ENCODE peak calls at places on chromosome 7, in eight cellular contexts. B, R, I, W, A, M, P and V are unnamed samples.
A peak's percentile ranks its signal among the peaks of the same experiment; 100 is the strongest.

GRCh38 chr7:36617408-36617807 is 106.9 kb downstream of the AOAH start:
- DNase-seq in B (no peak), R (no peak), I (no peak), W (no peak), A (no peak), M (no peak), P (no peak), V (no peak)

GRCh38 chr7:149598721-149599308 is 101.2 kb upstream of the ZNF746 start:
- DNase-seq in B (peak; percentile 51), R (peak; percentile 70), I (peak; percentile 68), W (peak; percentile 38), A (peak; percentile 18), M (peak; percentile 51), P (peak; percentile 16), V (peak; percentile 64)

GRCh38 chr7:8089036-8089780 is 120.6 kb downstream of the GLCCI1 start:
- DNase-seq in B (no peak), R (no peak), I (no peak), W (no peak), A (no peak), M (no peak), P (no peak), V (no peak)

GRCh38 chr7:40047661-40048060 is 86.8 kb downstream of the MPLKIP start:
- DNase-seq in B (peak; percentile 32), R (no peak), I (no peak), W (no peak), A (peak; percentile 16), M (no peak), P (no peak), V (peak; percentile 17)

GRCh38 chr7:151621961-151622360 is 102.3 kb upstream of the RHEB start:
- DNase-seq in B (no peak), R (no peak), I (no peak), W (no peak), A (no peak), M (no peak), P (no peak), V (no peak)

GRCh38 chr7:35869810-35870209 is 69.0 kb downstream of the SEPTIN7 start:
- DNase-seq in B (no peak), R (no peak), I (no peak), W (no peak), A (no peak), M (no peak), P (no peak), V (peak; percentile 24)

GRCh38 chr7:106721816-106722785 is 61.1 kb upstream of the CCDC71L start:
- DNase-seq in B (no peak), R (no peak), I (no peak), W (no peak), A (no peak), M (no peak), P (no peak), V (no peak)

GRCh38 chr7:101940151-101940550 is 122.7 kb downstream of the CUX1 start:
- DNase-seq in B (no peak), R (no peak), I (no peak), W (no peak), A (no peak), M (no peak), P (no peak), V (no peak)

GRCh38 chr7:127943541-127944521 is 87.4 kb downstream of the LRRC4 start:
- DNase-seq in B (no peak), R (no peak), I (peak; percentile 32), W (peak; percentile 61), A (no peak), M (peak; percentile 22), P (no peak), V (peak; percentile 47)

GRCh38 chr7:7190142-7190541 is 7.8 kb downstream of the C1GALT1 start:
- DNase-seq in B (no peak), R (no peak), I (no peak), W (peak; percentile 29), A (no peak), M (peak; percentile 22), P (no peak), V (peak; percentile 64)

GRCh38 chr7:151608031-151608551 is 88.4 kb upstream of the RHEB start:
- DNase-seq in B (no peak), R (no peak), I (no peak), W (peak; percentile 73), A (no peak), M (peak; percentile 46), P (peak; percentile 90), V (no peak)

DNA sequence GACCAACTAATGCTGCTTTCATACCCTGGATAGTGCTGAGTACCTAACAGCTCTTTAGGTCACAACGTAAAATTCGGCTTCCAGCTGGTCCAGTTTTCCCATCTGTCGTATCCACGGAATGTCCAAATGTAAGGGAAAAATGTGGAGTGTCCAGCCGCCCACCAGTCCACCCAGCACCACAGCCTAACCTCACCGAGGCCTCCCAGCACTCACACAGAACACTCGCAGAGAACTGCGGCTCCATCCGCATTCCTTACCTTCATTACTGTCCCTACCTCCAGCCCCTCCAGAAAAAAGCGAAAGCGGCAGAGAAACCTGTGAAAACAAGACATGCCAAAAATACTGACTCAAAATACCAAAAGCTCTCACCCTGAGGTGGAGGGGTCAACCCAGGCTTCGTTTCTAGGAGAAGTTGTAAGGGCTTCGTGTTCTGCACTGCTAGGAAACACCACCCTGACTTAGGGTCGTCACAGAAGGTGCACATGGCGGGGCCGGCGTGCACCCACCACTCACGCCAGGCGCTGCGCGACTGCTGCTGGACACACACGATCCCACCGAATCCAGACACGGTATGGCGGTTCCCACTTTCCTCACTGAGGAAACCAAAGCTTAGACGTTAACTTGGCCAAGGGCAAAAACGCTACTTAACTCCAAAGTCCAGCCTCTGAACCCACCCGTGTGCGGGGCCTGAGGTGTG is 73.9 kb downstream of the AMZ1 start:
- DNase-seq in B (no peak), R (no peak), I (no peak), W (no peak), A (no peak), M (no peak), P (no peak), V (no peak)
- H3K4me2 ChIP-seq in B (no peak overlapping the region), R (no peak overlapping the region), I (no peak overlapping the region), W (no peak overlapping the region), A (no peak overlapping the region), M (no peak overlapping the region), P (no peak overlapping the region), V (no peak overlapping the region)

GRCh38 chr7:49001610-49002033 is 77.3 kb downstream of the CDC14C start:
- DNase-seq in B (peak; percentile 83), R (peak; percentile 91), I (peak; percentile 75), W (peak; percentile 64), A (peak; percentile 78), M (peak; percentile 41), P (no peak), V (peak; percentile 10)
- TF ChIP-seq EZH2phosphoT487 in B (no peak), R (no peak), I (no peak), W (no peak), A (no peak), M (no peak), P (no peak), V (no peak)

DNA sequence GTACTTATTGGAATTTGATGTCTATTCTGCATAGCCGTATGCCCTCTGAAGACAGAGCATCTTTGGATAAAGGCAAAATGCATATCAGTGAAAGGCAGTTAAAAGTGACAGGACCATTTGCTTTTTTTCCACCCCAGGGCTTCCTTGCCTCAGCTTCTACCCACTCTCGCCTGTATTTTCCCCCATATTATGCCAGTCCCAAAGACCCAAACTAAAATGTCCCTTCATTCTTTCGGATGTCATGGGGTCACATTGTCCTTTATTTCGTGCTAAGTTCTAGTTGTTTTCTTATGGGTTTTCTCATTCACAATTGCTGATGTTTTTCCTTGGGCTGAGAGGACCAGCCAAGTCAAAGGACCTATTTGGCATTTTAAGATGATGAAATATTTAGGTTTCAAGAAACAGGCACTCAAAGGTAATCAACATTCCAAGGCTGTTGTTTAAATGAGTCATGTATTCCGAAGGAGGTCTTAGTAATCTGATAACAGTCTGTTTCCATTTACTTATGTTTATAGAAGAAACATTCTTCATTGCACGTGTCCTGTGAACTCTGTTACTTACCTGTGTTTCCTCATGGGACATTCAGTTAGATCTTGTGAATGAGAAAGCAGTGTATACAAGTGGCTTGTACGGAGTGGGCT is 74.1 kb downstream of the DNAH11 start:
- DNase-seq in B (no peak), R (no peak), I (no peak), W (peak; percentile 60), A (no peak), M (no peak), P (peak; percentile 56), V (peak; percentile 47)
- H3K4me2 ChIP-seq in B (no peak overlapping the region), R (no peak overlapping the region), I (no peak overlapping the region), W (peak overlapping the region; percentile 59), A (no peak overlapping the region), M (peak overlapping the region; percentile 60), P (peak overlapping the region; percentile 52), V (peak overlapping the region; percentile 50)

DNA sequence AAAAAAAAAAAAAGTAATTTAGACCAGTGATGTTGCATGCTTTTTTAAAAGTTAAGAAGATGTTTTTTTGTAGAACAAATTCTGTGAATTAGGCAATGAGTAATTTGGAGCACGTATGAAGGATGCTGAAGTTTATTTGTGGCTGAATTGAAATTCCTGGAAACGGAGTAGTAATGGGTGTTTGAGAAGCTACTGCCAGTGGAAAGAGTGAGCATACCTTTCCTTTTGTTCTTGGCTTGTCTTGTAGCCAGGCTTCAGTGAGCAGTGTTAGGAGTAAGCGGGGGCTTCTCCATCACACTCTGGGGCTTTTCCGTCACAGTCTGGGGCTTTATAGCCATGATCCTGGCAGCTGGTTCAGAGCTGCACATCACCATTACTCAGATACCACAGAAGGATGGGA is 32.3 kb downstream of the GARS1 start:
- DNase-seq in B (no peak), R (no peak), I (no peak), W (no peak), A (no peak), M (no peak), P (no peak), V (no peak)
- TF ChIP-seq EZH2phosphoT487 in B (no peak), R (no peak), I (no peak), W (no peak), A (no peak), M (no peak), P (no peak), V (no peak)

DNA sequence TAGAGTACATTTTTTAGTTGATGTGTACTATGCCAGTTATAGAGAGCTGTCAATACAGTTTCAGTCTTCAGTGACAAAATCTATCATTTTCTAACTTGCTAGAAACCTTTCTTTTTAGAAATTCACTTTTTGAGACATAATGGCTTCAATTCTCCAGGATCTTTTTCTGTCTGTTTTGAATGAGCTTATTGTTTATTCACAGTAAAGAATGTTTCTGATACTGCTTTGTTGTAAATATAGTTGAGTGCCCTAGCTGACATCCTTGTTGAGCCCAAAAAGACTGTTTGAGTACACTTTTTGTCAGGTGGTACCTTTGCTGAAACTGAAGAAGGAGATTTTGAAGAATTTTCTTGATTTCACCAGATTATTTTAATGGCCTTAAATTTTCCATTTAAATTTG is 139.9 kb downstream of the PPP1R9A start:
- DNase-seq in B (no peak), R (no peak), I (no peak), W (no peak), A (no peak), M (no peak), P (no peak), V (no peak)
- H3K4me2 ChIP-seq in B (no peak overlapping the region), R (no peak overlapping the region), I (peak overlapping the region; percentile 66), W (no peak overlapping the region), A (no peak overlapping the region), M (no peak overlapping the region), P (no peak overlapping the region), V (no peak overlapping the region)

GRCh38 chr7:100895701-100895955 is at the start of gene ACHE:
- DNase-seq in B (no peak), R (peak; percentile 64), I (no peak), W (no peak), A (no peak), M (no peak), P (no peak), V (no peak)
- TF ChIP-seq EZH2phosphoT487 in B (no peak), R (no peak), I (peak; percentile 11), W (no peak), A (no peak), M (no peak), P (no peak), V (no peak)